ENCODE peak calls at places on chromosomes 3 and 15, in eight cellular contexts. One of them, this sample, is unnamed.

GRCh38 chr15:33374181-33375006 is 63.6 kb downstream of the RYR3 start:
- DNase-seq in effector memory CD4-positive, alpha-beta T cell: no peak
- DNase-seq in esophagus muscularis mucosa: peak
- DNase-seq in tibial nerve: no peak
- DNase-seq in cardiac muscle cell: no peak
- DNase-seq in pancreas: no peak
- DNase-seq in fibroblast of lung: no peak
- DNase-seq in hepatocyte: no peak
- DNase-seq in this sample: no peak

GRCh38 chr3:64049136-64049535 is 25.8 kb upstream of the PSMD6 start:
- DNase-seq in fibroblast of lung: peak
- DNase-seq in esophagus muscularis mucosa: no peak
- DNase-seq in tibial nerve: no peak
- DNase-seq in effector memory CD4-positive, alpha-beta T cell: no peak
- DNase-seq in pancreas: no peak
- DNase-seq in hepatocyte: no peak
- DNase-seq in cardiac muscle cell: no peak
- DNase-seq in this sample: no peak

GRCh38 chr3:134618986-134619615 is 31.7 kb downstream of the KY start:
- DNase-seq in tibial nerve: no peak
- DNase-seq in pancreas: no peak
- DNase-seq in fibroblast of lung: no peak
- DNase-seq in effector memory CD4-positive, alpha-beta T cell: no peak
- DNase-seq in cardiac muscle cell: no peak
- DNase-seq in esophagus muscularis mucosa: no peak
- DNase-seq in hepatocyte: no peak
- DNase-seq in this sample: no peak

GRCh38 chr3:54223063-54223462 is 100.7 kb downstream of the CACNA2D3 start:
- DNase-seq in fibroblast of lung: no peak
- DNase-seq in tibial nerve: no peak
- DNase-seq in hepatocyte: no peak
- DNase-seq in cardiac muscle cell: no peak
- DNase-seq in effector memory CD4-positive, alpha-beta T cell: no peak
- DNase-seq in pancreas: no peak
- DNase-seq in esophagus muscularis mucosa: no peak
- DNase-seq in this sample: no peak

GRCh38 chr3:37032961-37033360 is 39.6 kb downstream of the MLH1 start:
- DNase-seq in pancreas: no peak
- DNase-seq in hepatocyte: no peak
- DNase-seq in tibial nerve: no peak
- DNase-seq in esophagus muscularis mucosa: no peak
- DNase-seq in fibroblast of lung: no peak
- DNase-seq in effector memory CD4-positive, alpha-beta T cell: no peak
- DNase-seq in cardiac muscle cell: no peak
- DNase-seq in this sample: no peak

GRCh38 chr15:69035205-69035917 is 20.9 kb downstream of the NOX5 start:
- DNase-seq in pancreas: no peak
- DNase-seq in cardiac muscle cell: peak
- DNase-seq in esophagus muscularis mucosa: no peak
- DNase-seq in hepatocyte: peak
- DNase-seq in tibial nerve: no peak
- DNase-seq in effector memory CD4-positive, alpha-beta T cell: no peak
- DNase-seq in fibroblast of lung: no peak
- DNase-seq in this sample: no peak

GRCh38 chr15:58731756-58732535 is 17.6 kb downstream of the ADAM10 start:
- DNase-seq in esophagus muscularis mucosa: no peak
- DNase-seq in pancreas: no peak
- DNase-seq in tibial nerve: peak
- DNase-seq in hepatocyte: peak
- DNase-seq in fibroblast of lung: peak
- DNase-seq in effector memory CD4-positive, alpha-beta T cell: no peak
- DNase-seq in cardiac muscle cell: peak
- DNase-seq in this sample: no peak

GRCh38 chr3:41866298-41866697 is 95.6 kb downstream of the ULK4 start:
- DNase-seq in cardiac muscle cell: no peak
- DNase-seq in effector memory CD4-positive, alpha-beta T cell: no peak
- DNase-seq in esophagus muscularis mucosa: no peak
- DNase-seq in hepatocyte: no peak
- DNase-seq in pancreas: no peak
- DNase-seq in tibial nerve: no peak
- DNase-seq in fibroblast of lung: no peak
- DNase-seq in this sample: no peak

GRCh38 chr3:181279239-181279565 is 289.7 kb upstream of the DNAJC19 start:
- DNase-seq in esophagus muscularis mucosa: no peak
- DNase-seq in pancreas: no peak
- DNase-seq in tibial nerve: no peak
- DNase-seq in effector memory CD4-positive, alpha-beta T cell: no peak
- DNase-seq in fibroblast of lung: no peak
- DNase-seq in hepatocyte: no peak
- DNase-seq in cardiac muscle cell: no peak
- DNase-seq in this sample: no peak

GRCh38 chr3:18489939-18490338 is 64.8 kb upstream of the SATB1 start:
- DNase-seq in tibial nerve: no peak
- DNase-seq in hepatocyte: no peak
- DNase-seq in effector memory CD4-positive, alpha-beta T cell: no peak
- DNase-seq in esophagus muscularis mucosa: no peak
- DNase-seq in pancreas: no peak
- DNase-seq in cardiac muscle cell: no peak
- DNase-seq in fibroblast of lung: no peak
- DNase-seq in this sample: no peak

GRCh38 chr3:133041524-133041829 is 3.3 kb downstream of the TMEM108 start:
- DNase-seq in tibial nerve: no peak
- DNase-seq in fibroblast of lung: no peak
- DNase-seq in pancreas: no peak
- DNase-seq in esophagus muscularis mucosa: no peak
- DNase-seq in hepatocyte: no peak
- DNase-seq in effector memory CD4-positive, alpha-beta T cell: no peak
- DNase-seq in cardiac muscle cell: no peak
- DNase-seq in this sample: no peak

GRCh38 chr3:133038731-133039398 is 674 bp downstream of the TMEM108 start:
- DNase-seq in pancreas: peak
- DNase-seq in tibial nerve: no peak
- DNase-seq in fibroblast of lung: peak
- DNase-seq in cardiac muscle cell: peak
- DNase-seq in esophagus muscularis mucosa: no peak
- DNase-seq in hepatocyte: peak
- DNase-seq in effector memory CD4-positive, alpha-beta T cell: no peak
- DNase-seq in this sample: no peak

GRCh38 chr3:133042778-133043177 is 4.6 kb downstream of the TMEM108 start:
- DNase-seq in fibroblast of lung: peak
- DNase-seq in effector memory CD4-positive, alpha-beta T cell: no peak
- DNase-seq in hepatocyte: peak
- DNase-seq in pancreas: no peak
- DNase-seq in esophagus muscularis mucosa: no peak
- DNase-seq in tibial nerve: no peak
- DNase-seq in cardiac muscle cell: no peak
- DNase-seq in this sample: no peak

GRCh38 chr3:133038089-133038730 is at the start of gene TMEM108:
- DNase-seq in pancreas: peak
- DNase-seq in tibial nerve: peak
- DNase-seq in esophagus muscularis mucosa: no peak
- DNase-seq in effector memory CD4-positive, alpha-beta T cell: no peak
- DNase-seq in cardiac muscle cell: peak
- DNase-seq in hepatocyte: peak
- DNase-seq in fibroblast of lung: peak
- DNase-seq in this sample: no peak

DNA sequence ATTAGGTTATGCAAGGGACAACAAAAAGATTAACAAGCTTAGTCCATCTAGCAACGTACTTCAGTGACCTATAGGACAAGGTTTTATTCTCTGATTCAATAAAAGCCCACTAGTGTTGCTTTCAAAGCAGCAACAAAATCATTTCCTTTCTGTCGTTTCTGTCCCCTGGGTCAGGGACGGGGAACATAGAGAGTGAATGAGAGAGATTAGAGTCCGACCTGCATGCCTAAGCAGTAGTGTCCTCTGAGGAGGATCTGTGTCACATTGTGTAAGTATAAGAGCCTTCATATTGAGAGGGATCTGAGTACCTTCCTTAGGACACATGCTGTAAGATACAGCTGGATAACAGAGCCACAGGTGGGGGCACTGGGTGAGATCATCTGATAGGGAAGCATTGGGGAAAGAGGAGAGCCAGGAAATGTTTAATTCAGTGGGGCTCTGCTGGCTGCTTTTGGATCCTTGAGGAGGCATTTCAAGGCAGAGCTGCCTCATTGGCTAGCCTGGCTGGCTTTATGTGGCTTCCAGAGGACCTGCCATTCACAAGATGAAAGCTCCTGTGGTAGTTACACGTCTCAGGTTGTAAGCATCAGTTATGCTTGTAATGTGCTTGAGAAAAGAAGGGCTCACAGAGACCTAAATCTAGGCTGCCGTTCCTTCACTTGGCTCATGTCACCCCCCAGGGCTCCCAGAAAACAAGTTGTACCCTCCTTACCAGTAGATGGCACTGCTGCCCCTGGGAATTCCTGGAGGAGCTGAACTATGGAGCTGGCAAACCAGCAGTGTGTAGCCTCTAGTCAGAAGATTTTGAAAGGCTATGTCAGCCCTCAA is 2.7 kb downstream of the TMEM108 start:
- DNase-seq in effector memory CD4-positive, alpha-beta T cell: no peak
- DNase-seq in pancreas: peak
- DNase-seq in hepatocyte: peak
- DNase-seq in cardiac muscle cell: peak
- DNase-seq in esophagus muscularis mucosa: no peak
- DNase-seq in tibial nerve: peak
- DNase-seq in fibroblast of lung: peak
- DNase-seq in this sample: peak
- H3K4me3 ChIP-seq in effector memory CD4-positive, alpha-beta T cell: no peak
- H3K4me3 ChIP-seq in pancreas: no peak
- H3K4me3 ChIP-seq in hepatocyte: no peak
- H3K4me3 ChIP-seq in cardiac muscle cell: no peak
- H3K4me3 ChIP-seq in esophagus muscularis mucosa: peak
- H3K4me3 ChIP-seq in tibial nerve: no peak
- H3K4me3 ChIP-seq in fibroblast of lung: no peak
- H3K4me3 ChIP-seq in this sample: no peak

GRCh38 chr15:70854669-70854976 is 666 bp upstream of the LARP6 start:
- DNase-seq in pancreas: no peak
- DNase-seq in hepatocyte: no peak
- DNase-seq in fibroblast of lung: peak
- DNase-seq in effector memory CD4-positive, alpha-beta T cell: no peak
- DNase-seq in cardiac muscle cell: no peak
- DNase-seq in tibial nerve: peak
- DNase-seq in esophagus muscularis mucosa: no peak
- DNase-seq in this sample: no peak

GRCh38 chr15:70856884-70857546 is 3.1 kb upstream of the LARP6 start:
- DNase-seq in hepatocyte: peak
- DNase-seq in esophagus muscularis mucosa: peak
- DNase-seq in cardiac muscle cell: no peak
- DNase-seq in fibroblast of lung: peak
- DNase-seq in pancreas: no peak
- DNase-seq in effector memory CD4-positive, alpha-beta T cell: no peak
- DNase-seq in tibial nerve: peak
- DNase-seq in this sample: peak

GRCh38 chr15:70856177-70856883 is 2.4 kb upstream of the LARP6 start:
- DNase-seq in pancreas: no peak
- DNase-seq in cardiac muscle cell: no peak
- DNase-seq in effector memory CD4-positive, alpha-beta T cell: no peak
- DNase-seq in esophagus muscularis mucosa: peak
- DNase-seq in tibial nerve: no peak
- DNase-seq in hepatocyte: no peak
- DNase-seq in fibroblast of lung: peak
- DNase-seq in this sample: no peak

GRCh38 chr15:70853855-70854668 is at the start of gene LARP6:
- DNase-seq in esophagus muscularis mucosa: peak
- DNase-seq in pancreas: peak
- DNase-seq in cardiac muscle cell: peak
- DNase-seq in effector memory CD4-positive, alpha-beta T cell: no peak
- DNase-seq in tibial nerve: peak
- DNase-seq in hepatocyte: peak
- DNase-seq in fibroblast of lung: peak
- DNase-seq in this sample: peak

GRCh38 chr15:70855764-70856163 is 1.8 kb upstream of the LARP6 start:
- DNase-seq in pancreas: no peak
- DNase-seq in cardiac muscle cell: no peak
- DNase-seq in fibroblast of lung: no peak
- DNase-seq in effector memory CD4-positive, alpha-beta T cell: no peak
- DNase-seq in esophagus muscularis mucosa: peak
- DNase-seq in hepatocyte: no peak
- DNase-seq in tibial nerve: no peak
- DNase-seq in this sample: no peak
- H3K4me3 ChIP-seq in pancreas: no peak
- H3K4me3 ChIP-seq in cardiac muscle cell: no peak
- H3K4me3 ChIP-seq in fibroblast of lung: no peak
- H3K4me3 ChIP-seq in effector memory CD4-positive, alpha-beta T cell: no peak
- H3K4me3 ChIP-seq in esophagus muscularis mucosa: no peak
- H3K4me3 ChIP-seq in hepatocyte: no peak
- H3K4me3 ChIP-seq in tibial nerve: no peak
- H3K4me3 ChIP-seq in this sample: no peak

DNA sequence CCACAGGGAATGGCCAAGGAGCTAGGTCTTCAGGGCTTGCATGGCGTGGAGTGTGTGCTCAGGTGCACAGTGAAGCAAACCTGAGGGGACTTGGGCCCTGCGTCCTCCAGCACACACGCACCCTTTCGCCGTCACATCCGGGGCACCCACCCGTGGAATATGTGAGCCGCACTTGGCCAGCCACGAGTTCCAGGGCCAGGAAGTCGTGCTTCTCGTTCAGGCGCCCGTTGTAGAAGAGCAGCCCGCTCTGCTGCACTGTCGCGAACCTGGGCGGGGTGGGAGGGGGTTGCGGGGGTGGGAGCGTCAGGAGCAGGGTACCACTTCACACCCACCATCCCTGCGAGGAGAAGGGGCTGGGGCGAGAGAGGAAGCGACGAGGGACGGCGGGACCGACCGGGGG is 7.1 kb downstream of the CELSR3 start:
- DNase-seq in esophagus muscularis mucosa: no peak
- DNase-seq in pancreas: peak
- DNase-seq in hepatocyte: no peak
- DNase-seq in effector memory CD4-positive, alpha-beta T cell: no peak
- DNase-seq in cardiac muscle cell: no peak
- DNase-seq in tibial nerve: no peak
- DNase-seq in fibroblast of lung: no peak
- DNase-seq in this sample: no peak
- H3K4me3 ChIP-seq in esophagus muscularis mucosa: peak
- H3K4me3 ChIP-seq in pancreas: peak
- H3K4me3 ChIP-seq in hepatocyte: no peak
- H3K4me3 ChIP-seq in effector memory CD4-positive, alpha-beta T cell: peak
- H3K4me3 ChIP-seq in cardiac muscle cell: peak
- H3K4me3 ChIP-seq in tibial nerve: peak
- H3K4me3 ChIP-seq in fibroblast of lung: no peak
- H3K4me3 ChIP-seq in this sample: no peak

DNA sequence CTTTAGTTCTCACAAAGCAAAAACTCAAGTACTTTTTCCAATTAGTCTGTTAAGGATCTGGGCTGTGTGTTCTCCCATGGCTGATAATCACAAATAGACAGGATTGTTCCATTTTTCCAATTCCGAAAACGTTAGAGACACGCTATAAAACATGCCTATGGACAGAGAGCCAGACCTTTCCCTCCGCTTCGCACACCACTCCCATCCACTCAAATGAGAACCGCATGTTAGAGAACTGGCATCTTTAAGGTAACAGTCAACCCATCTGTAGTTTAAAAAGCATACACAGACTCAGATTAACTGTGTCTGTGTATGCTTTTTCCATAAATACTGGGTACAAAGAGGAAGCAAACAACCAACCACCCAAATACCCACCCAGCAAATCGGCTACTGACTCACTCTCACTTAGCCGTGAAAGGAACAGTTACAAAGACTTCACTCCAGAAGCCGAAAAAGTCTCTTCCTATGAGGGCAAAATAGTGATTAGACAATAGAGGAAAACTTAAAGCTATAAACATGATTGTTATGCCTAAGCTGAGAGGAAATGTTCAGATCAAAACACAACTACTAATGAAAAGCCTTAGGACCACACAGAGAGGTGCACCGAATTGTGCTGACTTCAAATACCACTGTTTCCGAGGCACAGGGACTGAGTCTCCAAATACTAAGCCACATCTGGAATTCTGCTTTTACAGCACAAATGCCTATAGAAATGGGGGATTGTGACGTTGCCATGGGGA is 36.1 kb downstream of the IL17RD start:
- DNase-seq in fibroblast of lung: no peak
- DNase-seq in tibial nerve: no peak
- DNase-seq in effector memory CD4-positive, alpha-beta T cell: no peak
- DNase-seq in cardiac muscle cell: no peak
- DNase-seq in hepatocyte: no peak
- DNase-seq in pancreas: no peak
- DNase-seq in esophagus muscularis mucosa: no peak
- DNase-seq in this sample: no peak
- H3K4me3 ChIP-seq in fibroblast of lung: no peak
- H3K4me3 ChIP-seq in tibial nerve: no peak
- H3K4me3 ChIP-seq in effector memory CD4-positive, alpha-beta T cell: no peak
- H3K4me3 ChIP-seq in cardiac muscle cell: no peak
- H3K4me3 ChIP-seq in hepatocyte: no peak
- H3K4me3 ChIP-seq in pancreas: no peak
- H3K4me3 ChIP-seq in esophagus muscularis mucosa: no peak
- H3K4me3 ChIP-seq in this sample: no peak

This sample was measured in Caco-2.